ENCODE peak calls at places on chromosome X, in ten cellular contexts. U, R, J, D, B, Z, V, A, X and P are unnamed samples.

GRCh38 chrX:118528089-118528753 is 32.6 kb downstream of the DOCK11 start:
- DNase-seq in U (peak; percentile 37), R (no peak), J (no peak), D (no peak), B (peak; percentile 9), Z (no peak), V (no peak), A (no peak), X (no peak), P (no peak)

GRCh38 chrX:70439016-70439415 is 5.6 kb upstream of the DLG3 start:
- DNase-seq in U (no peak), R (peak; percentile 15), J (no peak), D (no peak), B (no peak), Z (no peak), V (no peak), A (no peak), X (no peak), P (no peak)

GRCh38 chrX:147962476-147962875 is 18.7 kb upstream of the FMR1NB start:
- DNase-seq in U (no peak), R (no peak), J (no peak), D (no peak), B (no peak), Z (no peak), V (no peak), A (no peak), X (no peak), P (no peak)

GRCh38 chrX:119755981-119756533 is 2.3 kb upstream of the SOWAHD start:
- DNase-seq in U (peak; percentile 32), R (no peak), J (no peak), D (no peak), B (peak; percentile 43), Z (no peak), V (no peak), A (peak; percentile 62), X (no peak), P (no peak)

GRCh38 chrX:7242613-7243012 is 94.7 kb upstream of the PUDP start:
- DNase-seq in U (no peak), R (no peak), J (no peak), D (no peak), B (no peak), Z (no peak), V (no peak), A (no peak), X (no peak), P (no peak)

GRCh38 chrX:155188786-155189185 is 27.5 kb upstream of the VBP1 start:
- DNase-seq in U (no peak), R (no peak), J (no peak), D (no peak), B (peak; percentile 31), Z (no peak), V (no peak), A (no peak), X (no peak), P (no peak)

GRCh38 chrX:13064599-13065143 is 20.3 kb upstream of the FAM9C start:
- DNase-seq in U (no peak), R (peak; percentile 77), J (no peak), D (no peak), B (no peak), Z (no peak), V (no peak), A (peak; percentile 70), X (no peak), P (no peak)

GRCh38 chrX:77493677-77494553 is 46.7 kb downstream of the FGF16 start:
- DNase-seq in U (no peak), R (peak; percentile 39), J (no peak), D (no peak), B (no peak), Z (peak; percentile 21), V (no peak), A (peak; percentile 81), X (no peak), P (no peak)

GRCh38 chrX:119762718-119763117 is 4.3 kb downstream of the SOWAHD start:
- DNase-seq in U (no peak), R (no peak), J (no peak), D (no peak), B (no peak), Z (no peak), V (no peak), A (no peak), X (no peak), P (no peak)

GRCh38 chrX:72105436-72105835 is 26.3 kb downstream of the RTL5 start:
- DNase-seq in U (peak; percentile 47), R (no peak), J (no peak), D (no peak), B (no peak), Z (no peak), V (no peak), A (no peak), X (no peak), P (no peak)

GRCh38 chrX:154310991-154311541 is 15.5 kb downstream of the TKTL1 start:
- DNase-seq in U (no peak), R (no peak), J (no peak), D (no peak), B (no peak), Z (no peak), V (no peak), A (no peak), X (no peak), P (no peak)

GRCh38 chrX:50905334-50905733 is 5.2 kb upstream of the BMP15 start:
- DNase-seq in U (no peak), R (no peak), J (peak; percentile 26), D (no peak), B (no peak), Z (no peak), V (no peak), A (no peak), X (no peak), P (no peak)

GRCh38 chrX:10050481-10050880 is 83.3 kb downstream of the CLDN34 start:
- DNase-seq in U (no peak), R (peak; percentile 46), J (peak; percentile 25), D (peak; percentile 32), B (no peak), Z (no peak), V (no peak), A (no peak), X (no peak), P (no peak)

GRCh38 chrX:350534-351321 is 32.1 kb upstream of the GTPBP6 start:
- DNase-seq in U (no peak), R (no peak), J (no peak), D (no peak), B (no peak), Z (no peak), V (peak; percentile 64), A (no peak), X (no peak), P (no peak)

GRCh38 chrX:121733514-121733913 is 686.1 kb downstream of the GLUD2 start:
- DNase-seq in U (no peak), R (no peak), J (no peak), D (no peak), B (no peak), Z (no peak), V (no peak), A (peak; percentile 0), X (no peak), P (no peak)

GRCh38 chrX:103792916-103793540 is 16.4 kb downstream of the PLP1 start:
- DNase-seq in U (no peak), R (peak; percentile 81), J (no peak), D (no peak), B (no peak), Z (peak; percentile 4), V (no peak), A (peak; percentile 25), X (no peak), P (no peak)

GRCh38 chrX:107450823-107451509 is 1.5 kb downstream of the FRMPD3 start:
- DNase-seq in U (no peak), R (no peak), J (no peak), D (no peak), B (no peak), Z (no peak), V (no peak), A (no peak), X (no peak), P (no peak)

GRCh38 chrX:102712967-102713677 is 874 bp downstream of the GPRASP2 start:
- DNase-seq in U (no peak), R (peak; percentile 68), J (peak; percentile 48), D (peak; percentile 55), B (no peak), Z (no peak), V (peak; percentile 51), A (peak; percentile 59), X (no peak), P (no peak)

GRCh38 chrX:154378059-154378798 is 866 bp upstream of the EMD start:
- DNase-seq in U (no peak), R (peak; percentile 54), J (peak; percentile 73), D (peak; percentile 57), B (peak; percentile 45), Z (no peak), V (no peak), A (no peak), X (no peak), P (peak; percentile 18)

GRCh38 chrX:36963852-36964251 is 44.3 kb upstream of the FAM47C start:
- DNase-seq in U (no peak), R (no peak), J (no peak), D (no peak), B (no peak), Z (no peak), V (no peak), A (no peak), X (no peak), P (no peak)

GRCh38 chrX:53882331-53882730 is 161.9 kb downstream of the PHF8 start:
- DNase-seq in U (no peak), R (peak; percentile 87), J (peak; percentile 38), D (no peak), B (no peak), Z (no peak), V (no peak), A (peak; percentile 92), X (no peak), P (no peak)

GRCh38 chrX:134013528-134013927 is 28.1 kb upstream of the GPC3 start:
- DNase-seq in U (no peak), R (no peak), J (no peak), D (no peak), B (no peak), Z (no peak), V (no peak), A (no peak), X (no peak), P (no peak)

GRCh38 chrX:42602566-42602965 is 175.4 kb downstream of the PPP1R2C start:
- DNase-seq in U (no peak), R (no peak), J (no peak), D (no peak), B (no peak), Z (no peak), V (no peak), A (peak; percentile 2), X (no peak), P (no peak)

GRCh38 chrX:151596282-151596681 is 32.8 kb downstream of the PASD1 start:
- DNase-seq in U (no peak), R (no peak), J (no peak), D (no peak), B (no peak), Z (no peak), V (no peak), A (no peak), X (no peak), P (no peak)

GRCh38 chrX:116281106-116281505 is 110.6 kb downstream of the AGTR2 start:
- DNase-seq in U (no peak), R (no peak), J (peak; percentile 61), D (no peak), B (no peak), Z (no peak), V (no peak), A (no peak), X (no peak), P (no peak)